ENCODE peak calls at places on chromosomes 6 and 20, in nine cellular contexts. G is HAP-1; W is GM12878; Q is H9; K is CD8-positive, alpha-beta memory T cell; X is PC-3; U is tibial nerve; Y is body of pancreas; J is CD4-positive, alpha-beta memory T cell. R is an unnamed sample.
A peak's percentile ranks its signal among the peaks of the same experiment; 100 is the strongest.

GRCh38 chr6:75386050-75386770 is 101.6 kb upstream of the TMEM30A start:
- DNase-seq in K (no peak), G (no peak), J (no peak), W (no peak), X (no peak), U (no peak), Q (no peak), Y (no peak), R (no peak)

GRCh38 chr6:17448165-17448564 is 54.8 kb downstream of the CAP2 start:
- DNase-seq in X (no peak), Y (no peak), W (no peak), U (no peak), K (no peak), G (no peak), J (no peak), Q (no peak), R (no peak)

GRCh38 chr6:88666906-88667305 is 296.5 kb downstream of the RNGTT start:
- DNase-seq in J (no peak), G (no peak), U (no peak), Q (no peak), W (no peak), Y (no peak), X (no peak), K (no peak), R (no peak)

GRCh38 chr6:128432394-128432793 is 88.0 kb downstream of the PTPRK start:
- DNase-seq in G (no peak), U (no peak), X (peak; percentile 58), Y (no peak), Q (no peak), W (no peak), J (no peak), K (no peak), R (no peak)

GRCh38 chr6:163956571-163957407 is 542.3 kb downstream of the QKI start:
- DNase-seq in W (peak; percentile 34), K (peak; percentile 42), Q (peak; percentile 83), U (peak; percentile 77), Y (peak; percentile 82), G (peak; percentile 88), J (peak; percentile 43), X (peak; percentile 72), R (peak; percentile 81)

GRCh38 chr20:51013577-51014330 is 9.2 kb downstream of the KCNG1 start:
- DNase-seq in K (no peak), Y (no peak), J (no peak), G (no peak), Q (no peak), X (no peak), U (no peak), W (no peak), R (no peak)

GRCh38 chr20:44423480-44423879 is 52.2 kb upstream of the TTPAL start:
- DNase-seq in Y (no peak), J (no peak), G (no peak), Q (no peak), W (no peak), K (no peak), X (no peak), U (no peak), R (no peak)

GRCh38 chr6:65818576-65818975 is 111.5 kb upstream of the EYS start:
- DNase-seq in Y (no peak), J (no peak), K (no peak), X (no peak), W (no peak), U (no peak), G (no peak), Q (no peak), R (no peak)

GRCh38 chr6:85537055-85537494 is 56.6 kb downstream of the SNX14 start:
- DNase-seq in Y (no peak), Q (no peak), X (peak; percentile 35), G (no peak), K (no peak), U (no peak), J (no peak), W (no peak), R (no peak)

GRCh38 chr6:4941782-4942672 is 61.8 kb downstream of the RPP40 start:
- DNase-seq in K (no peak), Y (peak; percentile 42), U (no peak), X (peak; percentile 95), W (peak; percentile 27), Q (no peak), J (no peak), G (peak; percentile 52), R (no peak)

GRCh38 chr6:52634211-52634610 is 36.7 kb upstream of the TMEM14A start:
- DNase-seq in G (no peak), X (no peak), W (no peak), Q (no peak), J (no peak), U (no peak), Y (no peak), K (no peak), R (no peak)

GRCh38 chr6:154615483-154616025 is 105.1 kb upstream of the CNKSR3 start:
- DNase-seq in G (peak; percentile 86), Y (peak; percentile 95), K (no peak), Q (peak; percentile 60), X (peak; percentile 72), J (no peak), U (peak; percentile 36), W (no peak), R (peak; percentile 68)

GRCh38 chr20:50957798-50958732 is at the start of gene DPM1:
- DNase-seq in Q (peak; percentile 83), K (peak; percentile 83), J (peak; percentile 93), U (peak; percentile 90), Y (peak; percentile 90), G (peak; percentile 90), W (peak; percentile 86), X (peak; percentile 98), R (peak; percentile 86)

GRCh38 chr6:163958646-163959045 is 544.1 kb downstream of the QKI start:
- DNase-seq in G (no peak), K (no peak), X (peak; percentile 18), J (no peak), Q (no peak), W (no peak), U (no peak), Y (no peak), R (no peak)

GRCh38 chr6:42204768-42205282 is 10.1 kb upstream of the GUCA1B start:
- DNase-seq in W (no peak), Q (no peak), Y (no peak), G (no peak), J (no peak), U (no peak), X (no peak), K (no peak), R (no peak)

GRCh38 chr20:21397341-21398108 is at the start of gene NKX2-4:
- DNase-seq in Q (peak; percentile 47), X (no peak), U (no peak), W (no peak), G (peak; percentile 19), J (no peak), Y (no peak), K (no peak), R (no peak)

GRCh38 chr20:21395039-21395665 is 2.2 kb downstream of the NKX2-4 start:
- DNase-seq in U (no peak), W (no peak), X (no peak), Y (no peak), K (no peak), J (no peak), G (no peak), Q (no peak), R (no peak)

GRCh38 chr20:21396921-21397340 is 395 bp downstream of the NKX2-4 start:
- DNase-seq in J (no peak), Y (no peak), X (no peak), G (peak; percentile 43), W (no peak), Q (peak; percentile 46), K (no peak), U (no peak), R (no peak)

GRCh38 chr20:21395666-21396044 is 1.7 kb downstream of the NKX2-4 start:
- DNase-seq in W (no peak), G (no peak), K (peak; percentile 26), J (peak; percentile 56), Y (no peak), X (no peak), U (no peak), Q (peak; percentile 55), R (no peak)

GRCh38 chr20:21396045-21396893 is 1.1 kb downstream of the NKX2-4 start:
- DNase-seq in Q (no peak), X (no peak), J (peak; percentile 40), G (no peak), K (no peak), W (no peak), U (no peak), Y (peak; percentile 8), R (no peak)
- H3K4me1 ChIP-seq in Q (peaks cover 2% of the 10 kb centered on the region), X (no peaks in the 10 kb centered on the region), J (peaks cover 20% of the 10 kb centered on the region), G (no peaks in the 10 kb centered on the region), K (peaks cover 16% of the 10 kb centered on the region), W (no peaks in the 10 kb centered on the region), U (no peaks in the 10 kb centered on the region), Y (peaks cover 20% of the 10 kb centered on the region), R (peaks cover 20% of the 10 kb centered on the region)

DNA sequence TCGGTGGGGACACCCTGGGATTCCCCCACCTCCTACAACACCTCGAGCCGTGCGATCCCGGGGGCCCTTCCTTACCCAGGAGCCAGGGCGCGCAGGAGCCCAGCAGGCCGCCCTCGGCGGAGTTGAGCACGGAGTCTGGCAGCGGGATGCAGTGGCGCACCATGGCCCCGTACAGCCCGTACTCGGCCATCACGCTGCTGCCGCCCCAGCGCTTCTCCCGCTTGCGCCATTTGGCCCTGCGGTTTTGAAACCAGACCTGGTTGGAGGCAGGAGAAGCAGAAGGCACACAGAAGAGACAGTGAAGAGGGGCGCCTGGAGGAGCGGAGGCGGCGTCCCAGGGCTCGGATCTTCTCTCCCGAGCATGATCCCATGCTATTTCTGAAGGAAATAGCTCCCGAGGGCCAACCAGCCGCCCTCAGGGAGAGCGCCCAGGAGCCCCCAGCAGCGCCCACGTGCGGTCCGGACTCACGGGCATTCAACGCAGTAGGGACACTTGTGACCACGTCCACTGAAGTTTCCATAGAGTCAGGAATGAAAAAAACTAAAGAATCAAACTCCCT is 4.3 kb downstream of the VSX1 start:
- DNase-seq in G (no peak), Y (no peak), Q (peak; percentile 64), W (no peak), J (no peak), U (no peak), K (no peak), X (no peak), R (no peak)
- H3K27me3 ChIP-seq in G (peaks cover 76% of the 10 kb centered on the region), Y (no peaks in the 10 kb centered on the region), Q (peaks cover 35% of the 10 kb centered on the region), W (peaks cover 18% of the 10 kb centered on the region), J (peaks cover 40% of the 10 kb centered on the region), U (no peaks in the 10 kb centered on the region), K (peaks cover 32% of the 10 kb centered on the region), X (no peaks in the 10 kb centered on the region), R (peaks cover 89% of the 10 kb centered on the region)

GRCh38 chr20:56014998-56015397 is 9.7 kb upstream of the CBLN4 start:
- DNase-seq in U (no peak), W (no peak), Y (no peak), K (no peak), J (no peak), G (no peak), Q (no peak), X (no peak), R (no peak)
- H3K9me3 ChIP-seq in U (no peaks in the 10 kb centered on the region), W (no peaks in the 10 kb centered on the region), Y (no peaks in the 10 kb centered on the region), K (no peaks in the 10 kb centered on the region), J (no peaks in the 10 kb centered on the region), G (no peaks in the 10 kb centered on the region), Q (peaks cover 80% of the 10 kb centered on the region), X (peaks cover 25% of the 10 kb centered on the region), R (no peaks in the 10 kb centered on the region)

DNA sequence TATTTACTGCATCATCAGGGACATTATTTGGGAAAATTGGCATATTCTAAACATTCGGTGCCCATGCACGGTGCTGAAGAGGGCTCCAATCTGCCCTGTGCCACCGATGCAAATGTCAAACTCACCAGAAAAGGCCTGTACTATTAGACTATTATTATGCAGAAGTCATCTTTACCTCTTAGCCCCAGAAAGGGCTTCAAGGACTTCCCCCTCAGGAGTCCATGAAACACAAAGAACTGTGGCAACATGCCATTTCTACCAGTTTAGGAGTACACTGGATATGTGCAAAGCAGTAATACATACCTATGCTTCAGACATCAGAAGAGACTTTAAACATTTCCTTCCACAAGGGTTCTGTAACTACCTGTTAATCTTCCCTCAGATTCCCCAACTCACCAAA is 8.6 kb downstream of the DIDO1 start:
- DNase-seq in Y (no peak), U (no peak), W (no peak), J (no peak), Q (no peak), G (peak; percentile 62), X (no peak), K (no peak), R (no peak)
- H3K4me1 ChIP-seq in Y (peaks cover 89% of the 10 kb centered on the region), U (peaks cover 72% of the 10 kb centered on the region), W (peaks cover 49% of the 10 kb centered on the region), J (peaks cover 95% of the 10 kb centered on the region), Q (peaks cover 34% of the 10 kb centered on the region), G (peaks cover 65% of the 10 kb centered on the region), X (peaks cover 9% of the 10 kb centered on the region), K (peaks cover 92% of the 10 kb centered on the region), R (peaks cover 100% of the 10 kb centered on the region)

R was measured in left ventricle myocardium inferior.